ENCODE peak calls at places on chromosomes 1 and 21, in seven cellular contexts. Q is IMR-90, P is fibroblast of lung, D is cardiac muscle cell, G is body of pancreas, C is B cell, H is breast epithelium. X is an unnamed sample.

GRCh38 chr1:32695098-32695904 is 7.3 kb downstream of the SYNC start:
- DNase-seq in G (peak; percentile 67), Q (peak; percentile 65), H (peak; percentile 69), P (peak; percentile 67), D (peak; percentile 86), C (no peak), X (peak; percentile 45)

GRCh38 chr1:58618303-58618702 is 41.3 kb upstream of the TACSTD2 start:
- DNase-seq in D (peak; percentile 91), G (peak; percentile 42), C (no peak), P (peak; percentile 93), H (peak; percentile 40), Q (peak; percentile 99), X (peak; percentile 73)

GRCh38 chr1:198934901-198935301 is 296.1 kb downstream of the PTPRC start:
- DNase-seq in P (no peak), D (peak; percentile 46), Q (peak; percentile 51), G (no peak), H (no peak), C (no peak), X (peak; percentile 49)

GRCh38 chr1:113488576-113489177 is 98.4 kb downstream of the MAGI3 start:
- DNase-seq in Q (no peak), G (no peak), P (no peak), H (no peak), C (no peak), D (no peak), X (peak; percentile 0)

GRCh38 chr1:153379591-153379990 is 4.2 kb upstream of the S100A12 start:
- DNase-seq in G (no peak), C (no peak), D (no peak), P (no peak), H (no peak), Q (no peak), X (no peak)

GRCh38 chr1:239123243-239123642 is 263.1 kb upstream of the CHRM3 start:
- DNase-seq in P (no peak), D (no peak), G (no peak), C (no peak), Q (no peak), H (no peak), X (no peak)

GRCh38 chr1:14314032-14314431 is 284.5 kb upstream of the KAZN start:
- DNase-seq in G (no peak), D (no peak), H (no peak), P (no peak), Q (no peak), C (no peak), X (no peak)

GRCh38 chr21:44713130-44713529 is 1.8 kb upstream of the TSPEAR start:
- DNase-seq in D (no peak), H (no peak), G (no peak), C (no peak), Q (no peak), P (no peak), X (no peak)

GRCh38 chr21:42786884-42787283 is 92.5 kb downstream of the WDR4 start:
- DNase-seq in P (no peak), G (no peak), C (no peak), Q (no peak), D (no peak), H (no peak), X (no peak)

GRCh38 chr1:16046865-16047264 is 3.3 kb downstream of the CLCNKB start:
- DNase-seq in G (no peak), Q (no peak), P (peak; percentile 15), C (no peak), H (no peak), D (peak; percentile 25), X (no peak)

GRCh38 chr1:16050328-16050727 is 6.7 kb downstream of the CLCNKB start:
- DNase-seq in P (no peak), Q (no peak), H (no peak), D (no peak), G (no peak), C (no peak), X (no peak)

GRCh38 chr1:16051039-16051438 is 7.5 kb downstream of the CLCNKB start:
- DNase-seq in C (no peak), P (no peak), Q (no peak), H (no peak), G (no peak), D (no peak), X (no peak)

GRCh38 chr1:16047791-16048475 is 4.4 kb downstream of the CLCNKB start:
- DNase-seq in H (no peak), P (no peak), G (no peak), Q (no peak), D (no peak), C (no peak), X (no peak)

DNA sequence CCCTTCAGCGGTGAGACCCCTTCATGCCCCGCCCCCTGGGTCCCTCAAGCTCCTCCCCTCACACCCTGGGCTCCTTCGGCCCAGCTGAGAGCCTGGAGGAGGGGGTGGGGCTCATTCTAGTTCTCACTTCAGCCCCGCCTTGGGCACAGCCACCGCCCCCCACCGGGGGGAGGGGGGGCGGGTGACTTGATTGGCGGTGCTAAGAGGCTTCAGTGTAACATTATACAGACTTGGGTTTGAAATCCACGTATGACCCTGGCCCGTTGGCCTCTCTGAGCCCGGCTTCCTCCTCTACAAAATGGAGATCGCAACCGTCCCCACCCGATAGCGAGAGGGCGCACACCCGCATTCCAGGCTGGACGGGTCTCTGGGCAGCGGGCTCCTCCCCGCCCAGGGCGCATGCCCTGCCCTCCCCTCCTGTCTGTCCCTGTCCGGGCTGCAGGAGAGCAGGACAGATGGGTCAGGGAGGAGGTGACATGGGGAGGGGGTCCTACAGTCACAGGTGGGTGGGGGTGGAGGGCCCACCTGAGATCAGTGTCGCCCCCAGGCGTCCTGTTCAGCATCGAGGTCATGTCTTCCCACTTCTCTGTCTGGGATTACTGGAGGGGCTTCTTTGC is 5.1 kb downstream of the CLCNKB start:
- DNase-seq in C (no peak), Q (no peak), P (peak; percentile 49), H (peak; percentile 27), D (peak; percentile 64), G (peak; percentile 52), X (peak; percentile 44)
- TF ChIP-seq CTCF in C (no peak), Q (no peak), P (no peak), H (no peak), D (peak; percentile 12), G (no peak), X (no peak)

DNA sequence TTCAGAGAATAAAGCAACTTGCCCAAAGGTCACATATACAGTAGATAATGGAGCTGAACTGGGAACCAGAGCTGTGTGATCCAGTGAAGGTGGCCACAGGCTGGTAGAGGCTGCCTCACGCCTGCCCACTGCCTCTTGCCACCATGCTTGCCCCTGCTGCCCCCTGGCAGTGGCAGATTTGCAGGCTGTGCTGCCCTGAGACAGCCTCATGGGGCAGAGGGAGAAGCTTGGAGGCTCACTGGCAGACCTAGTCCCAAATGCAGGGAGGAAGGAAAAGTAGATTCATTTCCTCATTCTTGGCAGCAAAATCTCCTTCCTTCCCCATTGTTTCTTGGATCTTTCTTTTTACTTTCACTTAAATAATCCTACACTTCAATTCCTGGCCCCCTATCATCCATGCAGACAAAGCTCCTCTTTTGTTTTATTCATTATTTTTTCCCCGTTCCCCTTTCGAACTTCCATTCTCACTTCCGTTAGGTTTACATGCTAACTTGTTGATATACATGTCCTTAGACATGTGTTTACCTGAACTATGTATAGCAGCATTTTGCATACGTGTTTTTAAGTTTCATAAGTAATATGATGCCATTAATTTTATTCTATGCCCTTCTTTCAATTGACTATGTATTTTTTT is 66.9 kb upstream of the LYST start:
- DNase-seq in D (no peak), G (no peak), P (no peak), C (no peak), Q (no peak), H (no peak), X (peak; percentile 20)
- TF ChIP-seq CTCF in D (no peak), G (no peak), P (no peak), C (no peak), Q (no peak), H (no peak), X (peak; percentile 21)

GRCh38 chr1:53992085-53992874 is 25.7 kb downstream of the LDLRAD1 start:
- DNase-seq in G (no peak), P (no peak), Q (no peak), D (no peak), H (no peak), C (no peak), X (no peak)
- TF ChIP-seq CTCF in G (no peak), P (no peak), Q (no peak), D (peak; percentile 26), H (no peak), C (no peak), X (no peak)

DNA sequence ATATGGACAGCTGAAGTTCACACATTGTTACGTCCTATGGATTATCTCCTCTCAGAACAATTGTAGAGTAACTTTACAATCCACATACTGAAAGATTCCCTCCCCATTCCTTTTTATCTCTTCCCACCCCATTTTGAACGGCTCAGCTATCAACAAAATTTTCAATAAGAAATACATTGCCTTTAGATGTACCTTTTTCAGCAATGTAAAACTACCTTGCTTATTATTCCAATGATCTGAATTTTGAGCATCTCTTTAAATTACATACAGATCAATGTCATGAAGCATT is 503.7 kb downstream of the SMYD3 start:
- DNase-seq in Q (no peak), C (no peak), D (no peak), H (no peak), P (no peak), G (no peak), X (no peak)
- TF ChIP-seq CTCF in Q (no peak), C (peak; percentile 40), D (no peak), H (no peak), P (no peak), G (no peak), X (no peak)

GRCh38 chr1:43990271-43991199 is 864 bp upstream of the CCDC24 start:
- DNase-seq in D (no peak), C (no peak), P (no peak), H (no peak), Q (no peak), G (no peak), X (no peak)
- TF ChIP-seq CTCF in D (peak; percentile 4), C (no peak), P (peak; percentile 7), H (no peak), Q (no peak), G (no peak), X (peak; percentile 11)

GRCh38 chr1:60823151-60823550 is 259.2 kb upstream of the NFIA start:
- DNase-seq in H (no peak), G (no peak), Q (no peak), C (no peak), D (no peak), P (no peak), X (no peak)

GRCh38 chr1:60826320-60827094 is 255.9 kb upstream of the NFIA start:
- DNase-seq in P (no peak), H (no peak), D (no peak), Q (no peak), C (no peak), G (no peak), X (no peak)

GRCh38 chr1:60822252-60822651 is 260.1 kb upstream of the NFIA start:
- DNase-seq in D (no peak), H (no peak), P (no peak), Q (no peak), G (no peak), C (no peak), X (no peak)

GRCh38 chr1:60828944-60829343 is 253.4 kb upstream of the NFIA start:
- DNase-seq in H (no peak), Q (no peak), G (no peak), C (no peak), P (no peak), D (no peak), X (no peak)

GRCh38 chr1:60825593-60825992 is 256.8 kb upstream of the NFIA start:
- DNase-seq in G (no peak), H (no peak), Q (no peak), C (no peak), P (no peak), D (no peak), X (no peak)
- TF ChIP-seq CTCF in G (no peak), H (no peak), Q (no peak), C (no peak), P (peak; percentile 4), D (peak; percentile 14), X (no peak)

X was measured in Calu3.